ENCODE peak calls at places on chromosomes 2 and 18, in five cellular contexts. V, W, A, T and S are unnamed samples. For H3K4me1, the result is how much of the 10 kb centered on the place peaks cover.

GRCh38 chr2:151483546-151483945 is 73.8 kb downstream of the RIF1 start:
- DNase-seq in V (no peak), W (no peak), A (no peak), T (no peak), S (no peak)

GRCh38 chr2:233061007-233061590 is 957 bp downstream of the INPP5D start:
- DNase-seq in V (no peak), W (no peak), A (peak), T (peak), S (no peak)

GRCh38 chr18:2916184-2916583 is 69.4 kb downstream of the EMILIN2 start:
- DNase-seq in V (no peak), W (no peak), A (no peak), T (no peak), S (no peak)

GRCh38 chr2:121089005-121089510 is 195.9 kb downstream of the TFCP2L1 start:
- DNase-seq in V (no peak), W (no peak), A (no peak), T (no peak), S (no peak)

GRCh38 chr2:240464514-240465241 is 29.2 kb downstream of the GPC1 start:
- DNase-seq in V (peak), W (peak), A (no peak), T (peak), S (peak)

GRCh38 chr18:8849696-8850095 is 144.3 kb downstream of the MTCL1 start:
- DNase-seq in V (no peak), W (no peak), A (no peak), T (no peak), S (no peak)

GRCh38 chr18:79577451-79578395 is 101.9 kb upstream of the CTDP1 start:
- DNase-seq in V (peak), W (no peak), A (peak), T (peak), S (peak)

GRCh38 chr2:99818842-99819241 is 323.5 kb downstream of the AFF3 start:
- DNase-seq in V (no peak), W (no peak), A (no peak), T (no peak), S (no peak)

DNA sequence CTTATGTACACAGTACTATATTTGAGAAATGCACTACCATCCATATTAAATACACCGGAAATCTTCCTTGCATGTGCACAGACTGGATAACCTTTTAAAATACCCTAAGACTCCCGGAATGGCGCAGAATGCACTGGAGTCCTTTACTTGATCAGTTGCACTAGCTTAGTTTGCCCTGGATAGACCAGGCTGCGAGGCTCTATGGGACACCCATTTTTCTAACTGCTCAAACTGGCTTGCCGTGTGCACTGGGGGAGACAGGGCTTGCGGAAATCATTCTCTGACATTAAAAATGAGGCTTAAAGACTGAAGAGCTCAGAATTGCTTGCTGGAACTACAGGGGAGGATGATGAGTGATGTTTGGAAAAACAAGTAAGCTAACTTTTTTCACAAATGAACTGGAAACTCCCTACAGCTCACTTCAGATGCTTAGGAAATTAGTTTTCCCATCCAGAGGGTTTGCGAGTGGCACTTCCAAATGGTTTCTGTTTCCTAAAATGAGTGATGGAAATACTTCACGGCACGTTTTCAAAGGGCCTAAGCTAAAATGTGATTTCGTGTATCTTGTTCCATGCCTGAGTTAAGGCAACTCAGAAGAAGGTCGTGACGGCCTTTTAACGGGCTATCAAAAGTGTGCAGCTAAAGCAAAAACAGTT is 2.7 kb downstream of the NCK2 start:
- DNase-seq in V (no peak), W (no peak), A (no peak), T (no peak), S (no peak)
- H3K4me1 ChIP-seq in V (under half), W (under half), A (under half), T (under half), S (under half)

DNA sequence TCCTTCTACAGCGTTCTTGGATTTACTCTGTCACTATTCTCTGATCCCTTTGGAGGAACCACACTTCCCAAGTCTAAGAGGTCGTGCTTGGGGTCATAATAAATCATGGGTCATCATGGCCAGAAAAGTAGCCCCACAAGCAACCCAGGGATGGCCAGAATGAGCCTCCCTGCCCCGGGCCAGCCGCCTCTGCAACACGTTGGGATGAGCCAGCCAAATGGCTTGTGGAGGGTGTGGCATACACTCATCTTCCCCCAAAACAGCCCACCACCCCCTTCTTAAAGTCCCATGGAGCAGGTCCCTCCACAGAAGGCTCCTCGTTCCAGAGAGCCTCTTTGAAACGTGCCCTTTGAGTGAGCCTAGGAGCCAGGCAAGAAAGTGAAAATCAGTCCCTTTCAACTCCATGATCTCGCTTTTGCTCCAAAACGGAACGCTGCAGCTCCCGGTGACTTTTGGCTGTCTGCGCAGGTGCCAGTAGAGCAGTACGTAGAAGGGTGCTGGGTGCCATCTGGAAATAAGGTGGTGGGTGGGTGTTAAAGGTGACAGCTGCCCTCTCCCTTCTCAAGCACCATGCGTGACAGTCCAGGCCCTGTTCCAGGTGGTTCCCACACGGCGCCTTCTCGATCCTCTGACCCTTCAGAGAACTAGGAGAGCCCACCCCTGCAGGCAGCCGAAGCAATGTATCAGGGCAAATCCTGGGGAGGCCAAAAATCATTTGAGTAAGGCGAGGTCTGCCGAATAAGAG is 48.5 kb upstream of the FOSL2 start:
- DNase-seq in V (no peak), W (no peak), A (peak), T (peak), S (peak)
- H3K4me1 ChIP-seq in V (under half), W (under half), A (under half), T (under half), S (under half)

DNA sequence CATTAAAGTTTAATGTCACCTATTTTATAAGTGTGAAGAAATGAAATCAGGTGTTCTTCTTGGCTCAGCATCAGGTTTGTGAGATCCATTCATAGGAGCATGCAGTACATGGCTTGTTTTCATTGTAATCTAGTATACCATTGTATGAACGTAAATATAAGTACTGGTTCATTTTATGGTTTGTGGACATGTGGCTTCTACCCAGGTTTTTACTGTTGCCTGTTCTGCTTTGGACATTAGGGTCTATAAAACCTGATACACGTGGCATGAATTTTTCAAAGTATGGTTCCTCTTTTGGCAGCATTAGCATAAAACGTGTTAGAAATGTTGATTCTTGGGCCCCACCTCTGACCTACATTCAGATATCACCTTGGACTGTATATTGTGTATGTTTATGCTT is 175.5 kb downstream of the PRPF40A start:
- DNase-seq in V (no peak), W (no peak), A (no peak), T (no peak), S (no peak)
- H3K4me1 ChIP-seq in V (under half), W (under half), A (under half), T (under half), S (under half)

GRCh38 chr2:216348909-216349308 is 23.4 kb downstream of the MARCHF4 start:
- DNase-seq in V (no peak), W (no peak), A (no peak), T (no peak), S (no peak)
- H3K4me1 ChIP-seq in V (under half), W (under half), A (under half), T (under half), S (under half)

GRCh38 chr2:29015701-29016470 is 34.8 kb downstream of the TOGARAM2 start:
- DNase-seq in V (peak), W (no peak), A (peak), T (no peak), S (peak)

GRCh38 chr2:29014331-29014730 is 33.2 kb downstream of the TOGARAM2 start:
- DNase-seq in V (no peak), W (no peak), A (no peak), T (no peak), S (no peak)

GRCh38 chr2:29016500-29016899 is 35.4 kb downstream of the TOGARAM2 start:
- DNase-seq in V (no peak), W (no peak), A (no peak), T (no peak), S (no peak)

GRCh38 chr2:29013046-29013780 is 32.1 kb downstream of the TOGARAM2 start:
- DNase-seq in V (no peak), W (no peak), A (no peak), T (no peak), S (no peak)

GRCh38 chr2:29014811-29015414 is 33.8 kb downstream of the TOGARAM2 start:
- DNase-seq in V (peak), W (no peak), A (no peak), T (no peak), S (no peak)
- H3K4me1 ChIP-seq in V (half or more), W (under half), A (under half), T (under half), S (under half)

GRCh38 chr2:9315280-9315847 is 108.0 kb downstream of the ITGB1BP1 start:
- DNase-seq in V (no peak), W (no peak), A (no peak), T (no peak), S (no peak)
- H3K4me1 ChIP-seq in V (under half), W (under half), A (under half), T (under half), S (under half)